ENCODE peak calls at places on chromosomes 6 and 20, in eight cellular contexts. X is LNCaP clone FGC; Q is stimulated activated CD8-positive, alpha-beta memory T cell treated with anti-CD3 and anti-CD28 coated beads, Interleukin-15, amount 100 ng/mL, for 4 hours; U is GF-D8; K is B cell; E is bronchial epithelial cell; N is CD4-positive, CD25-positive, alpha-beta regulatory T cell; B is activated T-cell treated with anti-CD3 and anti-CD28 coated beads for 1 hour. S is an unnamed sample.

GRCh38 chr6:129889580-129889979 is 28.5 kb upstream of the TMEM244 start:
- DNase-seq in X (no peak), Q (no peak), U (no peak), K (no peak), E (peak), N (no peak), B (no peak), S (no peak)

GRCh38 chr6:29708432-29709177 is 14.6 kb upstream of the HLA-F start:
- DNase-seq in X (no peak), Q (no peak), U (no peak), K (no peak), E (no peak), N (peak), B (peak), S (no peak)

GRCh38 chr6:136767583-136768307 is 24.5 kb downstream of the MAP3K5 start:
- DNase-seq in X (no peak), Q (no peak), U (peak), K (no peak), E (no peak), N (no peak), B (no peak), S (peak)

GRCh38 chr20:62929051-62929538 is 2.8 kb upstream of the DIDO1 start:
- DNase-seq in X (peak), Q (no peak), U (peak), K (peak), E (peak), N (peak), B (peak), S (peak)

GRCh38 chr20:57627972-57628650 is 7.9 kb upstream of the ZBP1 start:
- DNase-seq in X (no peak), Q (no peak), U (peak), K (peak), E (peak), N (peak), B (peak), S (peak)

GRCh38 chr20:39874049-39874893 is 814.8 kb downstream of the MAFB start:
- DNase-seq in X (no peak), Q (no peak), U (no peak), K (no peak), E (peak), N (no peak), B (no peak), S (peak)

GRCh38 chr20:21656299-21657067 is 49.0 kb upstream of the PAX1 start:
- DNase-seq in X (no peak), Q (no peak), U (no peak), K (no peak), E (no peak), N (no peak), B (no peak), S (no peak)

GRCh38 chr20:18625907-18626655 is 38.2 kb downstream of the DTD1 start:
- DNase-seq in X (no peak), Q (no peak), U (no peak), K (no peak), E (no peak), N (no peak), B (no peak), S (no peak)

GRCh38 chr6:100796049-100796823 is 84.9 kb downstream of the ASCC3 start:
- DNase-seq in X (no peak), Q (no peak), U (peak), K (peak), E (no peak), N (no peak), B (no peak), S (peak)

GRCh38 chr6:169266746-169267629 is 13.3 kb upstream of the THBS2 start:
- DNase-seq in X (no peak), Q (no peak), U (no peak), K (no peak), E (peak), N (no peak), B (no peak), S (no peak)

GRCh38 chr20:31595654-31596411 is 9.3 kb upstream of the ID1 start:
- DNase-seq in X (no peak), Q (no peak), U (no peak), K (no peak), E (no peak), N (no peak), B (no peak), S (no peak)